ENCODE peak calls at places on chromosomes 7 and 10, in four cellular contexts. K is CD8-positive, alpha-beta memory T cell; T is cardiac muscle cell; X is foreskin fibroblast. L is an unnamed sample.

GRCh38 chr7:145899938-145900337 is 216.7 kb upstream of the CNTNAP2 start:
- DNase-seq in X (no peak), K (no peak), T (no peak), L (no peak)

GRCh38 chr10:13784067-13784466 is 197.3 kb downstream of the PRPF18 start:
- DNase-seq in K (peak), X (peak), T (no peak), L (no peak)

GRCh38 chr10:50503661-50504320 is 120.0 kb downstream of the SGMS1 start:
- DNase-seq in X (no peak), K (no peak), T (no peak), L (peak)

GRCh38 chr10:30783939-30784500 is 154.5 kb upstream of the LYZL2 start:
- DNase-seq in T (peak), X (peak), K (peak), L (peak)

GRCh38 chr10:35377050-35377723 is 40.9 kb downstream of the CCNY start:
- DNase-seq in X (no peak), K (no peak), T (no peak), L (no peak)

GRCh38 chr10:21722209-21722608 is 188.2 kb downstream of the MLLT10 start:
- DNase-seq in K (no peak), X (no peak), T (no peak), L (no peak)

GRCh38 chr7:50190772-50191171 is 97.7 kb upstream of the ZPBP start:
- DNase-seq in K (no peak), T (no peak), X (no peak), L (no peak)

GRCh38 chr7:78039791-78040776 is 241.5 kb downstream of the PHTF2 start:
- DNase-seq in K (peak), X (peak), T (peak), L (no peak)

GRCh38 chr10:110224992-110225391 is 17.6 kb downstream of the MXI1 start:
- DNase-seq in K (no peak), X (no peak), T (no peak), L (no peak)

GRCh38 chr10:51090190-51090589 is 15.9 kb downstream of the PRKG1 start:
- DNase-seq in K (no peak), X (peak), T (peak), L (no peak)

GRCh38 chr7:1670894-1671875 is 1.1 kb downstream of the ELFN1 start:
- DNase-seq in K (no peak), X (no peak), T (no peak), L (no peak)

GRCh38 chr7:130231792-130232191 is 24.1 kb downstream of the SSMEM1 start:
- DNase-seq in T (no peak), X (no peak), K (no peak), L (no peak)

GRCh38 chr7:94297397-94297838 is 97.3 kb upstream of the COL1A2 start:
- DNase-seq in T (peak), X (peak), K (no peak), L (peak)

DNA sequence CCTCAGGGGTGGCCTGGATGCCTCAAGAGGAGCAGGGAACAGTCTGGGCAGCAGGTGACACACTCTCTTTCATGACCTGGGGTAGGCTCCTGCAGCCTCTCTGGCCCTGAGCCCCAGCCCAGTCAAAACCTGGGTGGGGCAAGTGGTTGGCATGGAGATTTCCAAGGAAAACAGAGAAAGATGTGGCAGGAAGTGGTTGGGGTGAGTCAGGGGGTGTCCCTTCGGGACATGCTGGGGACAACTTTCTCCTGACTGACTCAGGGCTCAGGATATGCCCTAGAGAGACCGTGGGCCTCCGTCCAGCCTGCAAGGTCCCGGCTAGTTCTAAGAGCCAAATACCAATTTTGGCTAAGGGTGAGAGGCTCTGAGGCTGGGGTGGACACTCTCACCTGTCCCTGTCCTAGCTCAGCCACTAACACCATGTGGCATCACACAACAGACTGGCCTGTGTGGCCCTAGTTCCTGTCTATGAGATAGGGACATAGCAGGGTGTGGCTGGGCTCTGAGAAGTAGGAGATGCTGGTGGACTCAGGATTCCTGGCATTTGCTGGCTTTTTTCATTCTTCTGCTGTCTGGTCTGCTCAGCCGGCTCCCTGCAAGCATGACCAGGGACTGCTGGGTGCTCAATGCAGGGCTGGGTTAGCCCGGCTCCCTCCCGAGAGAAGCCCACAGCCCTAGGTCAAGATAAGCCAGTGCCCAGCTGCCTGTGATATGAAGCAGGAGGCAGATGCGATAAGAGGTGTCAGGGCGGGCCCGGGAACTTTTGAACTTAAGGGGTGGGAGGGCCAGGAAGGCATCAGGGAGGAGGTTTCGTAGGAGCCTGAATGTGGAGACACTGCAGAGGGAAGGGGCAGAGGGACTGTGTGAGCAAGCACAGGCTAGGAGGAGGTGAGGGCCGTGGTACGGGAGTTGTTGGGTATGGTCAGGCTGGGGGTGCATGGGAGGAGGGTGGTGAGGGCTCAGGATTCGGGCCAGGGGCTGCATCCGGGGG is 3.3 kb downstream of the AQP1 start:
- DNase-seq in T (peak), X (peak), K (no peak), L (peak)
- H3K4me3 ChIP-seq in T (no peak), X (no peak), K (no peak), L (no peak)

GRCh38 chr7:33814400-33814799 is 90.9 kb upstream of the BMPER start:
- DNase-seq in X (no peak), T (peak), K (no peak), L (no peak)
- H3K4me3 ChIP-seq in X (no peak), T (no peak), K (no peak), L (no peak)

GRCh38 chr10:44383749-44384600 is 922 bp downstream of the CXCL12 start:
- DNase-seq in K (no peak), T (peak), X (peak), L (peak)

GRCh38 chr10:44386546-44387052 is 1.7 kb upstream of the CXCL12 start:
- DNase-seq in X (peak), T (peak), K (peak), L (peak)

GRCh38 chr10:44384601-44385422 is at the start of gene CXCL12:
- DNase-seq in T (peak), K (no peak), X (peak), L (peak)

GRCh38 chr10:44385726-44386438 is 985 bp upstream of the CXCL12 start:
- DNase-seq in X (no peak), K (no peak), T (peak), L (no peak)

GRCh38 chr10:44385423-44385725 is 477 bp upstream of the CXCL12 start:
- DNase-seq in X (no peak), K (no peak), T (no peak), L (no peak)
- H3K4me3 ChIP-seq in X (peak), K (no peak), T (peak), L (no peak)

GRCh38 chr7:27140108-27140842 is 3.2 kb downstream of the HOXA5 start:
- DNase-seq in X (no peak), K (no peak), T (no peak), L (peak)

GRCh38 chr7:27141138-27141537 is 2.3 kb downstream of the HOXA5 start:
- DNase-seq in K (no peak), X (no peak), T (no peak), L (peak)

GRCh38 chr7:27139335-27140107 is 4.0 kb downstream of the HOXA5 start:
- DNase-seq in T (no peak), X (no peak), K (no peak), L (peak)

GRCh38 chr7:27138987-27139334 is 4.5 kb downstream of the HOXA5 start:
- DNase-seq in X (no peak), K (no peak), T (no peak), L (no peak)

GRCh38 chr7:27137603-27138410 is 5.7 kb downstream of the HOXA5 start:
- DNase-seq in X (no peak), T (no peak), K (no peak), L (peak)
- H3K4me3 ChIP-seq in X (no peak), T (no peak), K (no peak), L (peak)

GRCh38 chr10:78544447-78545085 is 510.9 kb downstream of the RPS24 start:
- DNase-seq in X (no peak), T (peak), K (no peak), L (no peak)

GRCh38 chr10:78543026-78543748 is 509.5 kb downstream of the RPS24 start:
- DNase-seq in X (no peak), K (no peak), T (no peak), L (no peak)

GRCh38 chr10:78545756-78546155 is 512.1 kb downstream of the RPS24 start:
- DNase-seq in T (no peak), X (no peak), K (no peak), L (no peak)

GRCh38 chr10:78542536-78542935 is 508.9 kb downstream of the RPS24 start:
- DNase-seq in K (no peak), X (no peak), T (no peak), L (no peak)

DNA sequence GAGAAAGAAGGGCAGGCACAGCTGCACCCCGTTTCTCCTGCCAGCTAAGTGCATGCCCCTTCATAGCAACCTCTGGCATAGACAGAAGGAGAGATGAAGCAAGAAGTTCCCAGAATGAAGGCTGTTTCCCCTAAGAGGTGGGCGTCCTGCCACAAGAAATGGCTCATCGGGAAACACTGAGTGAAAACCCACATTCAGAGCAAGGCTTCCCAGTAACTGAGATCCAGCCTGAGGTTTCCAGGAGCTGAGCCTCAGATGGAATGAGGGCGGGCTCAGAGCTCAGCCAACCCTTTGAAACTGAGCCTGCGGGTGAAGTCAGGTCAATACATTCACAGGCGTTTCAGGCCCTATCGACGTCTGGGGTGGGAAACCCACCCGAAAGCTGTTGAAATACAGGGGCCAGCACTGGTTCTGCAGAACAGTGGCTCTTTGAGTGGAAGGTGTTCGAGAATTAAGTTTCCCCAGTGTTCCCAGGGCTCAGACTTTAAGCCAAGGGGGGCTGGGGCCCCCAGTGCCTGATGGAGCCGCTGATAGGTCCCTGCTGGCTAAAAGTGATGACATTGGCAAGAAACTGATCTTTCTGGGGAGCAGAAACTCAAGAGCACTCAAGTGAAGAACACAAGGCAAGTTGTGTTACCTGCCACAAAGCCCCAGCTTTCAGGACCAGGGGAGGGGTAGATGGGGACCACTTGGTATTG is 510.2 kb downstream of the RPS24 start:
- DNase-seq in X (peak), T (peak), K (no peak), L (no peak)
- H3K4me3 ChIP-seq in X (no peak), T (no peak), K (no peak), L (no peak)

DNA sequence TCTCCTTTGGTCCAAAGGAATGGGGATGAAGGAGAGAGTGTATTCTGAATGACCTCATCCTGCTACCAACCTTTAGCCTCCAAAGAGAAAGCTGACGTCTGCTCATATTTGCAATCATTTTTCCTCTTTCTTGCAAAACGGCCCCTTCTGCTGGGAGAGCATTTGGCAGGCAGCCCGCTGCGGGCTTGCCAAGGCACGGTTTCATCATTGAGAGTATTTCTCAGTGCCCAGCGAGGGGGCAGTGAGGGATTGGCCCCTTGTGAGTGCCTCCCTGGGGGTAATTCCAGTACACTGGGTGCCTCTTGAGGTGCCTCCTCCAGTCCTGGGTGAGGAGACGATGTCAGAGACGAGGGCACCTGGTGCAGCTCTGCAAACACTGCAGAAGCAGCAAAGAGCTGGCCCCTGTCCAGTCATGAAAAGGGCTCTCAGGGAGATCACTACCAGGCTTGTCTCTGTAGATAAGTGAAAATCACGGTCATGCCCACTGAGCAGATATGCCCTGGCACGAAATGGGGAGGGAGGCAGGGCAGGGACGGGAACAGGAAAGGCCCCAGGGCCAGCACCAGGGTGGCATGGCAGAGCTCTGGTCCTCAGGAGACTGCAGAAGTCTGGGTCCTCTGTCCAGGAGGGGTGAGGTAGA is 48.7 kb upstream of the SHH start:
- DNase-seq in T (peak), K (no peak), X (peak), L (peak)
- H3K4me3 ChIP-seq in T (no peak), K (no peak), X (no peak), L (no peak)

DNA sequence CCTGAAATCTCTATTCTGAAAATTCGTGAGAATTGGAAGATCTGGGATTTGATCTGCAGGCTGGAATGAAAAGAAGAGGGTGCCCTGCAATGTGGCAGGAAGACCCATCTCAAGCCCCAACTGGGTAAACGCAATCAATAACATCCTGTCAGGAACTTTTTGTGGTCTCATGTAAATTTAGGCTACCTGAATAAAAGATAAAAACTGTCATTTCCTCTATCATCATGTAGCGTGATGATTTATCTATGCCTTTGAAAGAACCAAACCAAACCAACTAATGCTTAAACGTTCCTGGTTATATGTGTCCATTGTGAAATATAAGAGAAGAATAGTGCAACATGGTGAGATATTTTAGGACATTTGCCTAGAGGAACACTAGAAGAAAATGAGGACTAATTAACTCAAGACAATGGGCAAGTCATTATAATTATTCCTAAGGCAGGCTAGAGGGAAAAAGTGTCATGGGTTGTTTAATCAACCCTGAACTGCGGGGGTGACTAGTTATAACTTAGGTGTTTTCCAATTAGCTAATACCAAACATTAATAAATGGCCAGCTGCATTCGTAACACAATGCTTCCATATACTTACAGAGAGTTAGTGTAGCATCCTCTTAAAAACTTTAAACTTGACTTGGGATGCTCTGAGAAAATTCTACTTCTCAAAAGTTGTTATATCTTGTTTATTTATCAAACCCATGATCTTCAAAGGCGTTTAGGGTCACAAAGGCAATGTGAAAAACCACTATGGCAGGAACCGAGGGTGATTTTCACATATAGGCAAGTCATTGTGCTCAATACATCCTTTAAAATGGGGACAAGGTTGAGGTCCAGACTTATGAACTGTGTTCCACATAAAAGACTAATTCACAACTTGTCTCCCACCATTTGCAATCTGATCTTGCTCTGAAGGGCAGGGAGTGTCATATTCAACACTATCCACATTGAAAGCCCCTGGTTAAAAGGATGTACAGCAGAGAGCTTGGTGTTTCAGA is 48.6 kb upstream of the ADO start:
- DNase-seq in K (peak), X (no peak), T (no peak), L (no peak)
- H3K4me3 ChIP-seq in K (no peak), X (no peak), T (no peak), L (no peak)